ENCODE peak calls at places on chromosomes 7 and 10, in seven cellular contexts. C, F, X, O, A, J and Q are unnamed samples.
A peak's percentile ranks its signal among the peaks of the same experiment; 100 is the strongest.

GRCh38 chr7:151167197-151167911 is at the start of gene GBX1:
- DNase-seq in A (no peak), X (no peak), C (peak; percentile 42), F (no peak), O (no peak), J (peak; percentile 18), Q (no peak)

GRCh38 chr10:30510932-30511700 is 77.1 kb downstream of the MAP3K8 start:
- DNase-seq in J (no peak), O (no peak), X (no peak), A (no peak), C (no peak), F (no peak), Q (no peak)

GRCh38 chr7:121369462-121369861 is 26.6 kb downstream of the FAM3C start:
- DNase-seq in A (no peak), F (no peak), O (no peak), X (no peak), J (peak; percentile 15), C (peak; percentile 31), Q (peak; percentile 73)

GRCh38 chr10:129541748-129542487 is 74.9 kb downstream of the MGMT start:
- DNase-seq in J (no peak), C (no peak), F (no peak), O (no peak), X (no peak), A (no peak), Q (no peak)

GRCh38 chr10:79025113-79025832 is 43.5 kb upstream of the ZMIZ1 start:
- DNase-seq in J (peak; percentile 33), X (no peak), O (peak; percentile 72), C (no peak), F (no peak), A (no peak), Q (no peak)

GRCh38 chr10:74453151-74453550 is 302.1 kb downstream of the ADK start:
- DNase-seq in J (no peak), C (no peak), A (no peak), X (no peak), O (peak; percentile 2), F (no peak), Q (no peak)

GRCh38 chr7:25967278-25968204 is 184.5 kb upstream of the NFE2L3 start:
- DNase-seq in O (no peak), X (no peak), A (peak; percentile 52), F (no peak), J (no peak), C (no peak), Q (no peak)

GRCh38 chr7:112495820-112496462 is 15.2 kb downstream of the LSMEM1 start:
- DNase-seq in O (peak; percentile 64), C (peak; percentile 70), A (no peak), X (no peak), F (peak; percentile 77), J (peak; percentile 46), Q (peak; percentile 83)

GRCh38 chr7:95342029-95342428 is 17.7 kb upstream of the PON1 start:
- DNase-seq in O (no peak), J (no peak), A (no peak), F (no peak), X (no peak), C (no peak), Q (no peak)

GRCh38 chr10:119263966-119264621 is 56.7 kb downstream of the GRK5 start:
- DNase-seq in X (no peak), F (peak; percentile 13), O (peak; percentile 93), A (no peak), J (peak; percentile 59), C (no peak), Q (peak; percentile 53)

GRCh38 chr7:155509025-155509724 is 37.2 kb downstream of the CNPY1 start:
- DNase-seq in J (no peak), O (no peak), X (no peak), C (no peak), F (no peak), A (no peak), Q (no peak)

GRCh38 chr10:35347088-35347487 is 10.8 kb downstream of the CCNY start:
- DNase-seq in A (no peak), F (no peak), J (no peak), X (no peak), C (no peak), O (no peak), Q (peak; percentile 36)

GRCh38 chr7:98329974-98330373 is 48.5 kb downstream of the BRI3 start:
- DNase-seq in C (no peak), J (no peak), A (no peak), F (no peak), O (no peak), X (no peak), Q (peak; percentile 78)